ENCODE peak calls at places on chromosomes 13 and 19, in eight cellular contexts. P is Peyer's patch, J is right lobe of liver, Y is ascending aorta, K is esophagus squamous epithelium, M is heart left ventricle, W is ovary, I is HCT116. A is an unnamed sample. For H3K36me3, the result is how much of the 10 kb centered on the place peaks cover.

GRCh38 chr19:46828484-46828883 is 22.2 kb downstream of the AP2S1 start:
- DNase-seq in P (no peak), J (no peak), Y (no peak), K (no peak), M (no peak), W (no peak), I (no peak), A (no peak)

GRCh38 chr19:42445948-42446347 is 3.2 kb upstream of the CXCL17 start:
- DNase-seq in P (no peak), J (no peak), Y (no peak), K (no peak), M (no peak), W (no peak), I (no peak), A (no peak)

GRCh38 chr19:1516395-1516753 is 3.6 kb upstream of the ADAMTSL5 start:
- DNase-seq in P (no peak), J (no peak), Y (no peak), K (no peak), M (no peak), W (no peak), I (no peak), A (peak)

GRCh38 chr19:35349614-35350521 is 2.2 kb downstream of the FFAR1 start:
- DNase-seq in P (peak), J (peak), Y (no peak), K (no peak), M (no peak), W (peak), I (no peak), A (no peak)

GRCh38 chr13:42781362-42781761 is at the start of gene FAM216B:
- DNase-seq in P (no peak), J (no peak), Y (no peak), K (no peak), M (no peak), W (no peak), I (no peak), A (no peak)

GRCh38 chr13:84844473-84844872 is 954.7 kb downstream of the SLITRK6 start:
- DNase-seq in P (no peak), J (no peak), Y (no peak), K (no peak), M (no peak), W (no peak), I (peak), A (no peak)

GRCh38 chr13:31204592-31204991 is 4.8 kb downstream of the B3GLCT start:
- DNase-seq in P (no peak), J (no peak), Y (no peak), K (no peak), M (no peak), W (no peak), I (peak), A (no peak)

GRCh38 chr19:23817519-23817918 is 58.8 kb upstream of the ZNF681 start:
- DNase-seq in P (peak), J (no peak), Y (no peak), K (no peak), M (no peak), W (no peak), I (peak), A (peak)

GRCh38 chr13:43908156-43909126 is 28.7 kb downstream of the LACC1 start:
- DNase-seq in P (no peak), J (no peak), Y (no peak), K (no peak), M (no peak), W (no peak), I (peak), A (peak)

GRCh38 chr13:75417006-75417384 is 65.0 kb downstream of the TBC1D4 start:
- DNase-seq in P (no peak), J (no peak), Y (no peak), K (no peak), M (no peak), W (no peak), I (no peak), A (no peak)
- TF ChIP-seq CTCF in P (no peak), J (no peak), Y (no peak), K (no peak), M (no peak), W (no peak), I (no peak), A (no peak)

GRCh38 chr19:16540948-16541347 is 1.3 kb downstream of the CHERP start:
- DNase-seq in P (no peak), J (peak), Y (no peak), K (no peak), M (no peak), W (no peak), I (no peak), A (no peak)
- H3K36me3 ChIP-seq in P (under half), J (under half), Y (under half), K (under half), M (under half), W (under half), I (under half), A (under half)

DNA sequence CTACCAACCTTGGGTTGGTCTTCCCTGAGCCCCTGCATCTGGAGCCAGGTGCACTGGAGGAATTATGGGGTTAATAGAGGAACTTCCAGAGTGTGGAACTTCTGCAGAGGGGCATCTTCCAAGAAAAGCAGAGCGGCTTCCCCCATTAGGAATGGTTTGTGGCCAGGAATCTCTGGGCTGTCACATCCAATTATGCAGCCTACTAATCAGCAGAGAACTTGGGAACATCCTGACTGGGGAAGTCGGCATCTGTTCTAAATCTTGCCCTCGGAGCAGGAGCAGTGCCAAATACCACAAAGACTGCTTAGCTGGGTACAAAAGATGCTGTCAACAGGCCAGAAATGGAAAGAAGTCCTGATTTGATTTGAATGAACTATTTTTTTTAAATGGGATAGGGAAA is 435.1 kb downstream of the ZNF536 start:
- DNase-seq in P (no peak), J (no peak), Y (no peak), K (no peak), M (no peak), W (no peak), I (no peak), A (no peak)
- TF ChIP-seq CTCF in P (no peak), J (no peak), Y (no peak), K (no peak), M (no peak), W (no peak), I (no peak), A (no peak)

GRCh38 chr19:3643592-3644313 is 17.2 kb upstream of the CACTIN start:
- DNase-seq in P (no peak), J (no peak), Y (no peak), K (no peak), M (no peak), W (no peak), I (no peak), A (no peak)

GRCh38 chr19:3642987-3643386 is 16.4 kb upstream of the CACTIN start:
- DNase-seq in P (no peak), J (no peak), Y (no peak), K (no peak), M (no peak), W (no peak), I (peak), A (peak)

GRCh38 chr19:3644351-3645066 is 17.9 kb upstream of the CACTIN start:
- DNase-seq in P (no peak), J (peak), Y (no peak), K (no peak), M (no peak), W (no peak), I (no peak), A (no peak)

GRCh38 chr19:3641515-3642269 is 15.1 kb upstream of the CACTIN start:
- DNase-seq in P (no peak), J (no peak), Y (no peak), K (no peak), M (no peak), W (no peak), I (no peak), A (no peak)

DNA sequence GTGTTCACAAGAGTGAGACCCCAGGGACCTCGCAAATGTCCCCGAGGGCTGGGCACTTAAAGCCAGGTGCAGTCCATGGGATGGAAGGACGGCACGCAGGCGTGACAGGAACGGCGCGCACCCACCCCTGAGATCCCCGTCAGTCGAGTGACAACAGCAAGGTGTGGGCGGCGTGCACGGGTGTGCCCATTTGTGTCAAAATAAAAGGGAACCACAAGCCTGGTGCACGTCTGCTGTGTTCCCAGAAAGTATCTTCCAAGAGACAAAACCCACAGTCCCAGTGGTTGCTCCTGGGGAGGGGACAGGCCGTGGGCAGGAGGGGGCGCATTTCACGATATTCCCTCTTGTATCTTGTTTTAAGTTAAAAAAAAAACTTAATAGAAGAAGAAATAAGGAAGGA is 15.7 kb upstream of the CACTIN start:
- DNase-seq in P (no peak), J (no peak), Y (no peak), K (no peak), M (no peak), W (no peak), I (no peak), A (no peak)
- H3K36me3 ChIP-seq in P (under half), J (under half), Y (half or more), K (under half), M (half or more), W (under half), I (under half), A (under half)

DNA sequence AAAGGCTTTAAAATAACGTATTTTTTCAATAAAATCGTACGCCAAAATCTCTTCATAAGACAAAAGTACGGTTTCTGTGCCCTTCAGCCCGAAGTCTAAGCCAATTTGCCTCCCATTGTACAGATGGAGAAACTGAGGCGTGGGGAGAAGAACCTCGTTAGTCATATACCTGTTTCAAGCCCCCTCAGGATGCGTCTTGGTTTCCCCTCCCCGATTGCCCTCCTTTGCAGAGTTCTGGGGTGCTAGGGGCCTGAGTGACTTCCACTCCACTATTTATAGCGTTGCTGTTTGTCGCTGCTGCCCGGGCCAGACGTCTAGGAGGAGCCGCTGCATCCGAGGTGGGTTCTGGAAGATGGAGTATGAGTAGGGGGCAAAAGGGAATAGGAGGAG is 2.3 kb upstream of the LTBP4 start:
- DNase-seq in P (no peak), J (no peak), Y (no peak), K (no peak), M (peak), W (peak), I (no peak), A (no peak)
- TF ChIP-seq CTCF in P (no peak), J (no peak), Y (no peak), K (no peak), M (no peak), W (no peak), I (no peak), A (no peak)

GRCh38 chr19:17164644-17165043 is 50.5 kb upstream of the USE1 start:
- DNase-seq in P (no peak), J (no peak), Y (no peak), K (no peak), M (no peak), W (no peak), I (no peak), A (no peak)
- H3K36me3 ChIP-seq in P (under half), J (under half), Y (half or more), K (under half), M (half or more), W (under half), I (under half), A (under half)

GRCh38 chr19:48844472-48844871 is 8.2 kb upstream of the HSD17B14 start:
- DNase-seq in P (no peak), J (no peak), Y (no peak), K (no peak), M (no peak), W (no peak), I (peak), A (peak)
- TF ChIP-seq CTCF in P (no peak), J (no peak), Y (no peak), K (no peak), M (no peak), W (peak), I (peak), A (peak)

GRCh38 chr13:36979361-36980040 is 19.6 kb downstream of the ALG5 start:
- DNase-seq in P (no peak), J (no peak), Y (no peak), K (no peak), M (no peak), W (no peak), I (no peak), A (no peak)

GRCh38 chr13:36973621-36974268 is 25.4 kb downstream of the ALG5 start:
- DNase-seq in P (no peak), J (no peak), Y (no peak), K (no peak), M (no peak), W (no peak), I (no peak), A (no peak)

GRCh38 chr13:36973009-36973408 is 26.1 kb downstream of the ALG5 start:
- DNase-seq in P (no peak), J (no peak), Y (no peak), K (no peak), M (no peak), W (no peak), I (no peak), A (no peak)

DNA sequence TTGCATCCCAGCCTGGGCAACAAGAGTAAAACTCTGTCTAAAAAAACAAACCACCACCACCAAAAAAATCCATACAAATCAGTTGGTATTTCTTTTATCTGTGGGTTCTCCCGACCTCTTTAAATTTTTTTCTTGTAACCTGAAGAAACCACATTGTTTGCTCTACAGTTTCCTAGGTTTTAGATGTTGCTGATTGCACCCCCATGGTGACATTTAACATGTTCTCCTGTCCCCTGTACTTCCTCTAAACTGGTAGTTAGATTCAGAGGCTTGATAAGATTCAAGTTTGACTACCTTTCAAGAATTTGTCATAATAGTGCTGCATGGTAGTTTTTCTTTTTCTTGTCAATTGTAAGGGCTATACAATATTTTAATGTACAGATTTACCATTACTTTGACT is 24.0 kb downstream of the ALG5 start:
- DNase-seq in P (no peak), J (no peak), Y (no peak), K (no peak), M (no peak), W (no peak), I (no peak), A (no peak)
- H3K36me3 ChIP-seq in P (under half), J (under half), Y (under half), K (under half), M (under half), W (under half), I (under half), A (under half)

A was measured in Caco-2.